ENCODE peak calls at places on chromosomes 5 and 9, in seven cellular contexts. Q is IMR-90, Z is H9, N is H1, A is neuronal stem cell, V is trophoblast cell, M is mesendoderm. S is an unnamed sample.

GRCh38 chr5:1003296-1003937 is 5.2 kb upstream of the NKD2 start:
- DNase-seq in N (no peak), V (no peak), Q (no peak), Z (no peak), A (no peak), M (no peak), S (no peak)

GRCh38 chr5:108670591-108671335 is 76.9 kb upstream of the FER start:
- DNase-seq in M (no peak), Z (no peak), Q (no peak), N (no peak), A (no peak), V (no peak), S (no peak)

GRCh38 chr9:125966456-125966855 is 219.3 kb downstream of the PBX3 start:
- DNase-seq in Z (no peak), N (no peak), M (no peak), A (no peak), V (no peak), Q (peak; percentile 8), S (no peak)

GRCh38 chr9:93960971-93961841 is 6.1 kb upstream of the BARX1 start:
- DNase-seq in V (no peak), A (no peak), M (no peak), Z (no peak), N (no peak), Q (no peak), S (no peak)

GRCh38 chr9:97735070-97735600 is 38.0 kb upstream of the XPA start:
- DNase-seq in V (no peak), A (no peak), Z (no peak), N (no peak), Q (no peak), M (no peak), S (no peak)

GRCh38 chr5:44387911-44388310 is 1.3 kb downstream of the FGF10 start:
- DNase-seq in Q (no peak), M (peak; percentile 53), A (no peak), V (no peak), Z (peak; percentile 31), N (no peak), S (no peak)

GRCh38 chr5:53927668-53928247 is 367.3 kb downstream of the NDUFS4 start:
- DNase-seq in Z (no peak), Q (no peak), N (no peak), A (no peak), M (no peak), V (no peak), S (no peak)

GRCh38 chr5:172610643-172611042 is 30.4 kb upstream of the NEURL1B start:
- DNase-seq in Z (no peak), V (no peak), Q (no peak), A (no peak), N (no peak), M (no peak), S (no peak)

GRCh38 chr9:107711528-107711927 is 222.0 kb upstream of the KLF4 start:
- DNase-seq in M (no peak), Q (peak; percentile 89), Z (no peak), A (no peak), V (peak; percentile 84), N (no peak), S (peak; percentile 66)

GRCh38 chr5:57650360-57651069 is 167.9 kb upstream of the ACTBL2 start:
- DNase-seq in V (peak; percentile 41), A (no peak), N (peak; percentile 33), M (peak; percentile 95), Z (peak; percentile 82), Q (peak; percentile 53), S (peak; percentile 49)

GRCh38 chr5:132498686-132499271 is 8.2 kb upstream of the IRF1 start:
- DNase-seq in M (no peak), Z (no peak), N (no peak), A (no peak), V (no peak), Q (peak; percentile 20), S (no peak)

GRCh38 chr9:36729902-36730301 is 157.2 kb downstream of the MELK start:
- DNase-seq in N (no peak), V (no peak), Q (peak; percentile 40), A (no peak), M (no peak), Z (no peak), S (peak; percentile 12)

GRCh38 chr9:21994996-21995651 is 533 bp downstream of the CDKN2B-AS1 start:
- DNase-seq in Z (peak; percentile 76), A (no peak), N (no peak), M (peak; percentile 85), V (peak; percentile 57), Q (peak; percentile 69), S (peak; percentile 92)

GRCh38 chr9:110835404-110835803 is 166.8 kb downstream of the MUSK start:
- DNase-seq in V (no peak), M (peak; percentile 34), N (no peak), A (no peak), Q (peak; percentile 91), Z (no peak), S (peak; percentile 54)

GRCh38 chr9:109118802-109119438 is 827 bp downstream of the TMEM245 start:
- DNase-seq in N (no peak), V (no peak), M (peak; percentile 81), Z (peak; percentile 54), A (peak; percentile 37), Q (peak; percentile 15), S (peak; percentile 50)

GRCh38 chr5:132055808-132056609 is 4.4 kb upstream of the IL3 start:
- DNase-seq in N (no peak), Z (peak; percentile 17), M (no peak), Q (no peak), A (no peak), V (no peak), S (no peak)

GRCh38 chr5:76571595-76571994 is 51.6 kb downstream of the F2RL2 start:
- DNase-seq in N (no peak), M (no peak), V (no peak), Q (no peak), A (no peak), Z (no peak), S (no peak)

GRCh38 chr5:76579166-76579765 is 43.9 kb downstream of the F2RL2 start:
- DNase-seq in V (no peak), Z (no peak), M (no peak), A (no peak), N (no peak), Q (peak; percentile 66), S (peak; percentile 18)

GRCh38 chr5:76580983-76581382 is 42.2 kb downstream of the F2RL2 start:
- DNase-seq in A (no peak), M (no peak), Z (no peak), V (no peak), Q (no peak), N (no peak), S (no peak)

GRCh38 chr5:76576468-76576867 is 46.7 kb downstream of the F2RL2 start:
- DNase-seq in Q (no peak), M (no peak), A (no peak), Z (no peak), N (no peak), V (no peak), S (no peak)
- H4K8ac ChIP-seq in Q (no peak overlapping the region), M (no peak overlapping the region), A (no peak overlapping the region), Z (no peak overlapping the region), N (no peak overlapping the region), V (no peak overlapping the region), S (no peak overlapping the region)

GRCh38 chr9:29456940-29457339 is 1883.7 kb upstream of the C9orf72 start:
- DNase-seq in N (no peak), Z (no peak), M (no peak), V (no peak), Q (no peak), A (no peak), S (peak; percentile 11)
- H3K18ac ChIP-seq in N (no peak overlapping the region), Z (no peak overlapping the region), M (no peak overlapping the region), V (no peak overlapping the region), Q (no peak overlapping the region), A (no peak overlapping the region), S (no peak overlapping the region)

GRCh38 chr5:74957906-74958305 is 91.7 kb upstream of the FAM169A start:
- DNase-seq in M (peak; percentile 48), Q (no peak), A (no peak), N (no peak), V (no peak), Z (no peak), S (no peak)
- H4K8ac ChIP-seq in M (no peak overlapping the region), Q (no peak overlapping the region), A (no peak overlapping the region), N (no peak overlapping the region), V (no peak overlapping the region), Z (no peak overlapping the region), S (no peak overlapping the region)

GRCh38 chr5:59264641-59265245 is 628.8 kb downstream of the PDE4D start:
- DNase-seq in A (no peak), Q (no peak), V (peak; percentile 49), N (no peak), M (peak; percentile 67), Z (no peak), S (peak; percentile 18)
- H3K18ac ChIP-seq in A (no peak overlapping the region), Q (no peak overlapping the region), V (no peak overlapping the region), N (no peak overlapping the region), M (no peak overlapping the region), Z (no peak overlapping the region), S (no peak overlapping the region)

S was measured in mesenchymal stem cell.